ENCODE peak calls at places on chromosomes 6 and 20, in nine cellular contexts. X is tibial artery; Z is left lung; U is pancreas; S is sigmoid colon; J is neuronal stem cell; H is CD4-positive, CD25-positive, alpha-beta regulatory T cell; K is lower lobe of right lung; T is gastrocnemius medialis. M is an unnamed sample.

GRCh38 chr6:34610819-34611477 is 54.8 kb upstream of the SPDEF start:
- DNase-seq in X (no peak), Z (no peak), U (no peak), S (no peak), J (no peak), H (no peak), K (no peak), T (no peak), M (no peak)

GRCh38 chr20:4613184-4613583 is 108.5 kb upstream of the PRND start:
- DNase-seq in X (no peak), Z (no peak), U (no peak), S (no peak), J (no peak), H (no peak), K (no peak), T (no peak), M (no peak)

GRCh38 chr20:58073945-58074920 is 154.2 kb downstream of the ANKRD60 start:
- DNase-seq in X (peak; percentile 63), Z (peak; percentile 49), U (no peak), S (no peak), J (no peak), H (no peak), K (no peak), T (no peak), M (no peak)

GRCh38 chr6:42197574-42198362 is 3.0 kb upstream of the GUCA1B start:
- DNase-seq in X (no peak), Z (no peak), U (no peak), S (no peak), J (no peak), H (no peak), K (no peak), T (no peak), M (peak; percentile 88)

GRCh38 chr6:45881705-45882435 is 133.8 kb downstream of the CLIC5 start:
- DNase-seq in X (no peak), Z (no peak), U (no peak), S (no peak), J (no peak), H (no peak), K (no peak), T (no peak), M (no peak)

GRCh38 chr20:53085720-53086119 is 113.6 kb downstream of the TSHZ2 start:
- DNase-seq in X (no peak), Z (no peak), U (no peak), S (no peak), J (no peak), H (no peak), K (no peak), T (no peak), M (no peak)

GRCh38 chr6:169158182-169158573 is 95.5 kb downstream of the THBS2 start:
- DNase-seq in X (peak; percentile 71), Z (peak; percentile 76), U (no peak), S (peak; percentile 80), J (no peak), H (no peak), K (no peak), T (no peak), M (no peak)

GRCh38 chr6:85920782-85921181 is 278.1 kb upstream of the SYNCRIP start:
- DNase-seq in X (no peak), Z (no peak), U (peak; percentile 74), S (no peak), J (peak; percentile 5), H (no peak), K (no peak), T (no peak), M (no peak)

GRCh38 chr20:32053648-32054047 is 1.6 kb downstream of the HCK start:
- DNase-seq in X (no peak), Z (no peak), U (no peak), S (no peak), J (no peak), H (no peak), K (no peak), T (no peak), M (no peak)

GRCh38 chr20:32051720-32052089 is 337 bp upstream of the HCK start:
- DNase-seq in X (no peak), Z (no peak), U (no peak), S (no peak), J (no peak), H (no peak), K (no peak), T (no peak), M (no peak)

GRCh38 chr20:32050851-32051556 is 1.0 kb upstream of the HCK start:
- DNase-seq in X (peak; percentile 49), Z (peak; percentile 76), U (no peak), S (peak; percentile 72), J (no peak), H (no peak), K (peak; percentile 79), T (no peak), M (no peak)

GRCh38 chr20:32052792-32053362 is 835 bp downstream of the HCK start:
- DNase-seq in X (peak; percentile 44), Z (peak; percentile 87), U (no peak), S (peak; percentile 80), J (no peak), H (no peak), K (peak; percentile 90), T (peak; percentile 42), M (no peak)

GRCh38 chr20:32052090-32052791 is at the start of gene HCK:
- DNase-seq in X (peak; percentile 38), Z (peak; percentile 72), U (no peak), S (no peak), J (no peak), H (no peak), K (peak; percentile 82), T (no peak), M (no peak)
- H3K27me3 ChIP-seq in X (peaks cover 72% of the 10 kb centered on the region), Z (peaks cover 30% of the 10 kb centered on the region), U (no peaks in the 10 kb centered on the region), S (peaks cover 49% of the 10 kb centered on the region), J (peaks cover 15% of the 10 kb centered on the region), H (peaks cover 26% of the 10 kb centered on the region), K (peaks cover 42% of the 10 kb centered on the region), T (peaks cover 44% of the 10 kb centered on the region), M (no peaks in the 10 kb centered on the region)

GRCh38 chr6:16546851-16547250 is 214.4 kb downstream of the ATXN1 start:
- DNase-seq in X (no peak), Z (no peak), U (no peak), S (no peak), J (no peak), H (no peak), K (no peak), T (no peak), M (no peak)

GRCh38 chr6:16545382-16545781 is 215.9 kb downstream of the ATXN1 start:
- DNase-seq in X (no peak), Z (no peak), U (no peak), S (no peak), J (no peak), H (no peak), K (no peak), T (no peak), M (no peak)

GRCh38 chr6:16544521-16544920 is 216.7 kb downstream of the ATXN1 start:
- DNase-seq in X (no peak), Z (no peak), U (no peak), S (no peak), J (no peak), H (no peak), K (no peak), T (no peak), M (no peak)

GRCh38 chr6:16543491-16543890 is 217.8 kb downstream of the ATXN1 start:
- DNase-seq in X (no peak), Z (no peak), U (no peak), S (no peak), J (no peak), H (no peak), K (no peak), T (no peak), M (no peak)

DNA sequence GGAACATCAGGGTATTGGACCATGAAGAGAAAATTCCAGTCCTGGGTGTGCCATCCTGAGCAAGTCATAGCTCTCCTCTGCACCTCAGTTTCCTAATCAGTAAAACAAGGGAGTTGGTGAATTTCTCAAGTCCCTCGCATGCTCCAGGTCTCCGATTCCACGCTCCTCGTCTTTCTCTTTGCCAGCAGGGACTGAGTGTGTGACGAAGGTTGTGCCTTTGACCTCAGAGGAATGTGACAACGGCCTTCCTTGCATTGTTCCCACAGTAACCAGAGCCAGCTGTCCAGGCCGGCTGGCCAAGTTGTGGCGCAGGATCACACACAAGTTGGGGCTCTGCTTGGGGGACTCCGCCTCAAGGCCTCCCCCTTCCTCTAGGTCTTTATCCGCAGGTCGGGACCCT is 217.3 kb downstream of the ATXN1 start:
- DNase-seq in X (no peak), Z (no peak), U (no peak), S (no peak), J (peak; percentile 47), H (no peak), K (no peak), T (peak; percentile 49), M (no peak)
- H3K27ac ChIP-seq in X (peak overlapping the region; percentile 42), Z (no peak overlapping the region), U (no peak overlapping the region), S (no peak overlapping the region), J (no peak overlapping the region), H (no peak overlapping the region), K (peak overlapping the region; percentile 4), T (peak overlapping the region; percentile 65), M (no peak overlapping the region)

GRCh38 chr20:51022227-51022802 is 592 bp downstream of the KCNG1 start:
- DNase-seq in X (no peak), Z (no peak), U (no peak), S (no peak), J (no peak), H (no peak), K (no peak), T (no peak), M (no peak)

GRCh38 chr20:51021067-51022025 is 1.6 kb downstream of the KCNG1 start:
- DNase-seq in X (no peak), Z (no peak), U (no peak), S (no peak), J (no peak), H (no peak), K (no peak), T (no peak), M (no peak)

GRCh38 chr20:51024761-51025160 is 1.9 kb upstream of the KCNG1 start:
- DNase-seq in X (no peak), Z (no peak), U (no peak), S (no peak), J (no peak), H (no peak), K (no peak), T (no peak), M (no peak)

GRCh38 chr20:51023617-51024155 is 779 bp upstream of the KCNG1 start:
- DNase-seq in X (no peak), Z (no peak), U (no peak), S (no peak), J (no peak), H (no peak), K (no peak), T (no peak), M (no peak)

DNA sequence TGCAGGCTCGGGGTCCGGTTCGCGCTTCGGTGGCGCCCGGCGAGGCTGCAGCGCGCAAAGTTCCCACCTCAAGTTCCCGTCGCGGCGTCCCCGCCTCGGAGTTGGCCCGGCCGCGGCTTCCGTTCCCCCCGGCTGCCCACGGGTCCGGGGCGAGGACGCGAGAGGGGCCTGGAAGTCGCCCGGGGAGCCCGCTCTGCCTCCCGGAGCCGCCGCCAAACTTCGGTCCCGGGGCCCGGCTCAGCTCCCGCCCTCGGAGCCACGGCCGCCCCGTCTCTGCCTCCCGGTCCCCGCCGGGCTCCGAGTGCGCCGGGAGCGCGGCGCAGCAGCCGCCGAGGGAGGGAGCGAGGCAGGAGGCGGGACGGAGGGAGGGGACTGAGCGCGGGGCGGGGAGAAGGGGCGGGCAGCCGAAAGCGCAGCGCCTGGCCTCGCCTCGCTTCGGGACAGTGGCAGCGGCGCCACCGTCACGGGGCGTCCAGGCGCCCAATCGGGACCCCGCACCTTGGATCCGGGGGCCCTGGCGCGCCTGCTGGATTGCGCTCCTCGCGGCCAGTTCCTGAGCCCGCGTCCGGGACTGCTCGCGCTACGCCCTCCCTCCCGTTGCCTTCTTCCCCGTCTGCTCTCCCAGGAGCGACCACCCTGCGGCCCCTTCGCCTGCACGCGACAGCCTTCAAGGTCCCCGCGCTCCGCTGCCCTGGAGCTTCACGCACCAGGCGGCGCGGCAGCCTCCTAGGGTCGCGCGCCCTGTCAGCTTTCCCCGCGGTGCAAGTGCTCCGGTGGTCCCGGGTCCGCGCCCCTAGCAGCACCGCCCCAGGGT is at the start of gene KCNG1:
- DNase-seq in X (no peak), Z (peak; percentile 70), U (peak; percentile 86), S (peak; percentile 74), J (peak; percentile 78), H (no peak), K (peak; percentile 59), T (no peak), M (peak; percentile 17)
- H3K4me3 ChIP-seq in X (peak within 1 kb of the TSS; percentile 53), Z (peak within 1 kb of the TSS; percentile 24), U (peak within 1 kb of the TSS; percentile 23), S (peak within 1 kb of the TSS; percentile 21), J (peak within 1 kb of the TSS; percentile 50), H (no peak within 1 kb of the TSS), K (peak within 1 kb of the TSS; percentile 48), T (peak within 1 kb of the TSS; percentile 39), M (no peak within 1 kb of the TSS)

GRCh38 chr6:117266948-117267347 is 1.6 kb downstream of the VGLL2 start:
- DNase-seq in X (no peak), Z (no peak), U (no peak), S (no peak), J (no peak), H (no peak), K (no peak), T (no peak), M (no peak)

GRCh38 chr6:117266267-117266797 is 974 bp downstream of the VGLL2 start:
- DNase-seq in X (no peak), Z (no peak), U (no peak), S (no peak), J (no peak), H (no peak), K (no peak), T (no peak), M (no peak)

GRCh38 chr6:117263353-117263927 is 1.9 kb upstream of the VGLL2 start:
- DNase-seq in X (no peak), Z (no peak), U (no peak), S (no peak), J (no peak), H (no peak), K (no peak), T (no peak), M (no peak)

GRCh38 chr6:117265425-117266266 is at the start of gene VGLL2:
- DNase-seq in X (no peak), Z (peak; percentile 39), U (peak; percentile 80), S (peak; percentile 65), J (peak; percentile 68), H (no peak), K (peak; percentile 54), T (peak; percentile 85), M (peak; percentile 73)

DNA sequence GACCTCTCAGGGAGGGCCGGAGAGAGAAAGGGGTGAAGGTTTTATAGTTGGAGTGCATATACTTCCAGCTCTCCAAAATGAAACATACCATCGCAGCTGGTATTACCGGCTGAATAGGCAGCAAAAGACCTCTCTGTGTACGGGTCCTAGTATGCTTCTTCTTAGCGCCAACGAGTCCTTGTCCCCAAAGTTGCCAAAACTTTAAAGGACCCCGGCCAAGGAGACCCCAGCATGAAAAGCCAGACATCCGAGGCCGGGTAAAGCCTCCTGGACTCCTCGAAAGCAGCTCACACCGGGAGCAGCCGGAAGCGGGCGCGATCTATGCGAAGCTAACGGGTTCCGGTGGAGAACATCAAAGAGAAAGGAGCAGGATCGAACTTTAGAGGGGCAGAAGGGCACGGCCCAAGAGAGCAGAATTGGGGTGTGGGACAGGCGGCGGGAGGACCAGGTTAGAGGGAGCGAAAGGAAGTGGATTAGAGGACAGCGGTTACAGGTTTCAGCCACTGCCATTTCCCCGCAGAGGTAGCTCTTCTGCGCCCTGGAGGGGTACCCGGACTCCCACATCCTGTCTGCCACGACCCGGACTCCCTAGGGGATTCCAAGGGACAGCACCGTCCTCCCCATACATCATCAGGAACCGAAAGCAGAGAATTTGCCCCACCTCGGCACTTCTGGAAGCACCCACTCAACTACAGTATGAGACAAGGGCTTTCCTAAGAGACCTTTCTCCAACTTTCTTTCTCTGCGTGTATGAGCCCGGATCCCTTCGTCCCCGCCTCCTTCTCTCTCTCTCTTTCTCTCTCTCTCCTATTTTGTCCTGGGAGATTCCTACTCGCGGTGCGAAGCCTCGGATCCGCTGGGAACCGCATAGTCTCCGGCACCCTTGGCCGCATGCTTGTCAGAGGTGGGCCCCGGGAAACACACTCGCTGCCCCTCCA is 602 bp upstream of the VGLL2 start:
- DNase-seq in X (no peak), Z (no peak), U (peak; percentile 67), S (no peak), J (no peak), H (no peak), K (no peak), T (no peak), M (peak; percentile 20)
- H3K27me3 ChIP-seq in X (peaks cover 80% of the 10 kb centered on the region), Z (peaks cover 95% of the 10 kb centered on the region), U (no peaks in the 10 kb centered on the region), S (peaks cover 68% of the 10 kb centered on the region), J (peaks cover 36% of the 10 kb centered on the region), H (peaks cover 57% of the 10 kb centered on the region), K (peaks cover 78% of the 10 kb centered on the region), T (peaks cover 4% of the 10 kb centered on the region), M (peaks cover 75% of the 10 kb centered on the region)

M was measured in WERI-Rb-1.